ENCODE peak calls at places on chromosome 4, in five cellular contexts. L, U, M, H and R are unnamed samples.
A peak's percentile ranks its signal among the peaks of the same experiment; 100 is the strongest.

GRCh38 chr4:159396151-159396550 is 293.3 kb downstream of the RAPGEF2 start:
- DNase-seq in U (no peak), M (no peak), H (no peak), L (no peak), R (no peak)

GRCh38 chr4:113673450-113673849 is 88.1 kb downstream of the CAMK2D start:
- DNase-seq in H (peak; percentile 54), U (no peak), L (no peak), M (no peak), R (no peak)

GRCh38 chr4:65669008-65669971 is 999 bp downstream of the EPHA5 start:
- DNase-seq in H (no peak), M (no peak), U (no peak), L (no peak), R (no peak)

GRCh38 chr4:61532324-61532723 is 332.2 kb downstream of the ADGRL3 start:
- DNase-seq in L (no peak), H (peak; percentile 41), M (no peak), U (peak; percentile 10), R (no peak)

GRCh38 chr4:2535386-2536192 is 858 bp upstream of the FAM193A start:
- DNase-seq in M (peak; percentile 64), H (peak; percentile 5), L (peak; percentile 65), U (peak; percentile 50), R (peak; percentile 43)

GRCh38 chr4:26964994-26965393 is 104.4 kb downstream of the STIM2 start:
- DNase-seq in M (no peak), H (no peak), U (no peak), L (no peak), R (no peak)

GRCh38 chr4:143377635-143378099 is 41.0 kb downstream of the GAB1 start:
- DNase-seq in U (no peak), L (no peak), M (no peak), H (no peak), R (no peak)

GRCh38 chr4:82458729-82459128 is 28.3 kb downstream of the ENOPH1 start:
- DNase-seq in L (no peak), M (no peak), H (no peak), U (no peak), R (no peak)

GRCh38 chr4:53937918-53938317 is 126.5 kb downstream of the CHIC2 start:
- DNase-seq in L (no peak), H (peak; percentile 95), U (no peak), M (no peak), R (no peak)

GRCh38 chr4:80989921-80990544 is 40.5 kb upstream of the BMP3 start:
- DNase-seq in M (no peak), L (no peak), U (no peak), H (peak; percentile 73), R (peak; percentile 23)

GRCh38 chr4:77579406-77580076 is 26.1 kb upstream of the CXCL13 start:
- DNase-seq in U (no peak), M (no peak), L (no peak), H (peak; percentile 78), R (no peak)

GRCh38 chr4:145176641-145177432 is 3.6 kb downstream of the OTUD4 start:
- DNase-seq in M (no peak), U (no peak), L (no peak), H (peak; percentile 24), R (no peak)

GRCh38 chr4:47106561-47106960 is 75.2 kb downstream of the GABRB1 start:
- DNase-seq in H (peak; percentile 79), L (no peak), U (no peak), M (no peak), R (no peak)

GRCh38 chr4:76984127-76984526 is 34.6 kb downstream of the SEPTIN11 start:
- DNase-seq in U (no peak), M (no peak), H (peak; percentile 69), L (no peak), R (no peak)

GRCh38 chr4:72449705-72450104 is 119.3 kb downstream of the ADAMTS3 start:
- DNase-seq in M (no peak), U (no peak), H (peak; percentile 10), L (no peak), R (no peak)

GRCh38 chr4:6179362-6179761 is 21.0 kb downstream of the JAKMIP1 start:
- DNase-seq in M (no peak), L (no peak), H (no peak), U (no peak), R (no peak)

DNA sequence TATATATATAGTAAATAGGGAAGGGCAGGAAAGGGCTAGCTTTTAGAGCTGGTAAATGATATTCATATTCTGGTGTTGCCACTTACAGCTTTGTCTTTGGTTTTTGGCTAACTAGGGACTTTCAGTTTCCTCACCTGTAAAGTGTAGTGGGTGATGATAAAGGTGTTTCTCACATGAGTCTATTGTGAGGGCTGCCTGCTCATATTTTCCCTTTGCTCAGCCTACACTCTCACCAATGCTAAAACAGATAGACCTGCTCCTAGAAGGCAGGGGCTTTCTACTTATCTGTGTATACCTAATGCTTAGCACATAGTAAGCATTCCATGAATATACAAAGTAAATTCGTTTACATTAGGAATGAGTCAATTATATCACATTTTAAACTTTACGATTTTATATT is 137.2 kb upstream of the HS3ST1 start:
- DNase-seq in U (no peak), H (no peak), M (no peak), L (no peak), R (no peak)
- H3K27ac ChIP-seq in U (no peak overlapping the region), H (no peak overlapping the region), M (no peak overlapping the region), L (no peak overlapping the region), R (no peak overlapping the region)

GRCh38 chr4:48673537-48673936 is 106.5 kb downstream of the FRYL start:
- DNase-seq in M (no peak), U (no peak), L (no peak), H (no peak), R (no peak)
- H3K27ac ChIP-seq in M (no peak overlapping the region), U (no peak overlapping the region), L (no peak overlapping the region), H (no peak overlapping the region), R (no peak overlapping the region)

DNA sequence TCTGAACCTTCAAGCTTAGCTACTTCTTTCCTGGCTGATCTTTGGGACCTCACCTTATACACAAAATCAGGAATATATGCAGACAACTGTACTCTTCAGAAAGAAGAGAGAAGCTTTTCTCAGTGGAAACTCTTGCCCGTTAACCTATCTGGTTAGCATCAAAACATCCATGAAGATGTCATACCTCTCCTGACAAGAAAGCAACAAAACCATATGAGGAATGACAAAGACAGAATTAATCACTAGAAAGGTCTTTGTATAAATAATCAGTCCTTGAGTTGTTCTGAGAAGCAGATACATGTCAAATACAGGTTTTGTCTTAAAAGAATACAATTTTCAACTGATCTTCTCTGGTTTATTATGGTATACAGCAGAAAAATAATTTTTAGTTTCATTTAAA is 130.8 kb downstream of the FAT4 start:
- DNase-seq in L (no peak), H (no peak), M (no peak), U (no peak), R (no peak)
- H3K27ac ChIP-seq in L (no peak overlapping the region), H (no peak overlapping the region), M (no peak overlapping the region), U (no peak overlapping the region), R (no peak overlapping the region)

DNA sequence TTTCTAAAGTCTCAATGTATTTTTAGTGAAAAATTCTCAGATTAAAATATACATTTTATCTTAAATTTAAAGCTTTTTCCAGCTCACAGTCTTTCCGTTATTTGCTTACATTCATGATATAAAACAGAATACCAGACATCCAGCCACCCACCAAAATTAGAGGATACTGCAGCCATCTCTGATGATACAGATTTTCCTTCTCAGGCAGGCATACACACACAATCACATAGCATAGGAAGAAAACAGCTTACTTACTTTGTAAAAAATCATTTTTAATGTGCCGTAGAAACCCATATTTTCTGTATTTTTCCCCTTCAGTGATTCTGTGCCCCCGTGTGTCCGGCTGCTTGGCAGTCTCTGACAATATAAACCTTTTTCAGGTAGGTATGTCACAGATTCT is 183.7 kb downstream of the FBXW7 start:
- DNase-seq in L (no peak), H (no peak), U (no peak), M (no peak), R (no peak)
- H3K27ac ChIP-seq in L (no peak overlapping the region), H (peak overlapping the region; percentile 59), U (peak overlapping the region; percentile 82), M (peak overlapping the region; percentile 3), R (no peak overlapping the region)

DNA sequence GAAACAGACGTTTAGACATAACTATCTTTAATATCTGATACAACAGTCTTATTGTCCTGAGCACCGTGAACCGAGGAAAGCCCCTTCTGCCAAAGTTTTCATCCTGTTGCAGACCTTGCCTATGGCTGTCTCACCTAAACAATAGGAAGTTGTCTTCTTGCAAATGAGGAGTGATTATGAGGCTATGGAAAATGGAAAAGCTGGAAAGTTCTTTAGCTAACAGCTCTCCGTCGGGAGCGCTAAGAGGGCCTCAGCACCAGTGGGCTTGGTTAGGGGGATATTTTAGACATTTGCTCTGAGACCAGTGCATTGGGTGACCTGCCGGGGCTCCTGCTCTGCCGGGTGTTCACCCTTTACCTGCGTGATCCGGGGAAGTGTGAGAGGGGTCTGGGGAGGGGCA is 28.4 kb downstream of the TMEM131L start:
- DNase-seq in L (no peak), H (no peak), M (no peak), U (no peak), R (no peak)
- H3K27ac ChIP-seq in L (no peak overlapping the region), H (no peak overlapping the region), M (no peak overlapping the region), U (no peak overlapping the region), R (no peak overlapping the region)

DNA sequence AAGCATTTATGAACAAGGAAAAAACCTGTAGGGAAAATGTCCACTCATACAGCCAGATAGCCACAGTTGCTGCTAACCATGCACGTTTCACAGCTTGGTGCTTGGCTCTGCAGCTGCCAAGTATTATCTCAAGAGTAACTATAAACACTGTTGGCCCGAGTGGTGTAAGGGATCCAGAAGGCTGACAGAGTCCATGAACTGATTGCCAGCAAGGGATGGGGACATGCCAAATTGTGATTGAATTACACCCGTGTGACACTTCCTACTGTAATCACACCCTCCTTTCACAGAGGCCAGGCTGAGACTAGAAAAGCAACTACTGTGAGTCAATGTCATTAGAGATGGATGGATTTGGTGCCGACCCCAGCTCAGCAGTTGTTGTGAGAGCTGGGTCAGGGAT is 223.9 kb upstream of the ANKRD50 start:
- DNase-seq in H (peak; percentile 60), U (peak; percentile 55), L (no peak), M (peak; percentile 74), R (no peak)
- H3K27ac ChIP-seq in H (no peak overlapping the region), U (peak overlapping the region; percentile 51), L (no peak overlapping the region), M (peak overlapping the region; percentile 36), R (no peak overlapping the region)

DNA sequence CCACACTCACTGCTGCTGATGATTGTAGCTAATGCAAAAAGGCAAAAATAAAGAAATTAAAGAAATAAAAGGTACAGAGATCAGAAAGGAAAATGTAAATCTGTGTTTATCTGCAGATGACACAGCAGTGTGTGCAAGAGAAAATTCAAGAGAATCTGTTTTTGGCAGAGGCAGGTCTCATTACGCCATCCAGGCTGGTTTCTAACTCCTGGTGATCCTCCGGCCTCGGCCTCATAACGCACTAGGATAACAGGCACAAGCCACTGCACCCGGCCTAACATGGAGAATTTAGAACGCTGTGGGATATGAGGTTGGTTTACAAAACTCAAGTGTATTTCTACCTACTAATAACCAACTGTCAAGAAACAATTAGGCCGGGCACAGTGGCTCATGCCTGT is 29.4 kb downstream of the CTBP1 start:
- DNase-seq in U (no peak), L (no peak), H (peak; percentile 42), M (no peak), R (no peak)
- H3K27ac ChIP-seq in U (no peak overlapping the region), L (peak overlapping the region; percentile 17), H (no peak overlapping the region), M (no peak overlapping the region), R (no peak overlapping the region)

GRCh38 chr4:7904942-7905341 is 34.7 kb downstream of the AFAP1 start:
- DNase-seq in M (no peak), U (no peak), H (peak; percentile 94), L (no peak), R (no peak)
- H3K27ac ChIP-seq in M (peak overlapping the region; percentile 2), U (peak overlapping the region; percentile 53), H (peak overlapping the region; percentile 80), L (no peak overlapping the region), R (no peak overlapping the region)